ENCODE peak calls at places on chromosomes 5 and 9, in nine cellular contexts. R is GM23338, W is A549, A is K562, Y is HepG2, D is SK-N-SH, G is GM12878, S is HCT116, T is HL-60. U is an unnamed sample.

GRCh38 chr5:84259221-84260045 is 125.2 kb downstream of the EDIL3 start:
- DNase-seq in R (no peak), W (no peak), A (no peak), Y (no peak), D (no peak), G (no peak), S (no peak), T (no peak), U (no peak)

GRCh38 chr9:70131296-70131695 is 87.6 kb downstream of the MAMDC2 start:
- DNase-seq in R (no peak), W (no peak), A (no peak), Y (no peak), D (no peak), G (no peak), S (no peak), T (no peak), U (no peak)

GRCh38 chr5:57524661-57525060 is 42.0 kb upstream of the ACTBL2 start:
- DNase-seq in R (no peak), W (no peak), A (no peak), Y (no peak), D (no peak), G (no peak), S (no peak), T (no peak), U (no peak)

GRCh38 chr9:27514551-27514950 is 9.5 kb upstream of the IFNK start:
- DNase-seq in R (no peak), W (no peak), A (no peak), Y (no peak), D (no peak), G (no peak), S (no peak), T (no peak), U (no peak)

GRCh38 chr5:143025971-143026370 is 255.8 kb downstream of the ARHGAP26 start:
- DNase-seq in R (no peak), W (no peak), A (no peak), Y (no peak), D (no peak), G (no peak), S (no peak), T (no peak), U (no peak)

GRCh38 chr5:38330207-38330606 is 71.8 kb downstream of the EGFLAM start:
- DNase-seq in R (no peak), W (no peak), A (no peak), Y (no peak), D (no peak), G (no peak), S (no peak), T (no peak), U (no peak)

GRCh38 chr9:20340161-20340861 is 282.0 kb downstream of the MLLT3 start:
- DNase-seq in R (peak), W (no peak), A (no peak), Y (no peak), D (no peak), G (no peak), S (no peak), T (no peak), U (no peak)

GRCh38 chr5:72600401-72600981 is 93.3 kb upstream of the ZNF366 start:
- DNase-seq in R (no peak), W (peak), A (no peak), Y (no peak), D (no peak), G (no peak), S (peak), T (no peak), U (peak)

GRCh38 chr5:75071100-75071499 is 18.7 kb upstream of the GCNT4 start:
- DNase-seq in R (no peak), W (no peak), A (no peak), Y (no peak), D (no peak), G (no peak), S (no peak), T (no peak), U (no peak)

GRCh38 chr9:108184941-108185340 is 670.8 kb downstream of the ACTL7B start:
- DNase-seq in R (no peak), W (no peak), A (no peak), Y (no peak), D (no peak), G (no peak), S (no peak), T (no peak), U (no peak)

GRCh38 chr9:116905131-116905724 is 218.1 kb downstream of the TRIM32 start:
- DNase-seq in R (peak), W (no peak), A (no peak), Y (no peak), D (no peak), G (no peak), S (no peak), T (no peak), U (no peak)

GRCh38 chr9:70021026-70021571 is 22.5 kb upstream of the MAMDC2 start:
- DNase-seq in R (no peak), W (no peak), A (no peak), Y (no peak), D (no peak), G (no peak), S (no peak), T (no peak), U (no peak)

GRCh38 chr9:6926436-6926835 is 168.7 kb downstream of the KDM4C start:
- DNase-seq in R (no peak), W (no peak), A (no peak), Y (no peak), D (no peak), G (no peak), S (no peak), T (no peak), U (no peak)

GRCh38 chr5:170585278-170585677 is 81.5 kb downstream of the KCNIP1 start:
- DNase-seq in R (no peak), W (no peak), A (no peak), Y (no peak), D (no peak), G (no peak), S (no peak), T (no peak), U (no peak)

GRCh38 chr5:132807163-132807838 is 5.8 kb upstream of the SOWAHA start:
- DNase-seq in R (peak), W (peak), A (peak), Y (peak), D (no peak), G (peak), S (peak), T (no peak), U (no peak)

GRCh38 chr5:123421773-123422172 is 1.4 kb downstream of the CEP120 start:
- DNase-seq in R (no peak), W (no peak), A (no peak), Y (no peak), D (no peak), G (no peak), S (no peak), T (no peak), U (no peak)

GRCh38 chr9:84697494-84698114 is 28.1 kb downstream of the NTRK2 start:
- DNase-seq in R (peak), W (peak), A (peak), Y (peak), D (peak), G (no peak), S (peak), T (peak), U (peak)
- H3K27ac ChIP-seq in R (no peak), W (no peak), A (no peak), Y (no peak), D (no peak), G (no peak), S (no peak), T (no peak), U (no peak)

DNA sequence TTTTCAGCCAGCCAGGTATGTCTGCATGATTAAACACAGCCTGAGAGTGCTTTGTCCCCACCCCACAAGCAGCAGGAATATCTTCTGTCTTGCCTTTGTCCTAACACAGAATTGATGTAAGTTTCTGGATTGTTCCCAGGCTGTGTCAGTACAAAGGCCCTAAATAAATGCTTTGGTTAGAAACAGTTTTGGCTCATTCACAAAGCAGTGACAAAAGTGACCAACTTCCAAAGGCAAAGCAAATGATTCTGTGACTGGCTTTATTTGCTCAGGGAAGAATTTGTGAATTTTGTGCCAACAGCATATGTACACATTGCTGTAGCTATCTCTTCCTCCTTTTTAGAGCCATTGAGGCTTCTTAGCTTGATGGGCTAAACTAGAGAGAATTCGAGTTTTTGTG is 133.7 kb downstream of the PLPPR1 start:
- DNase-seq in R (no peak), W (no peak), A (no peak), Y (peak), D (no peak), G (no peak), S (no peak), T (no peak), U (no peak)
- TF ChIP-seq REST in R (no peak), W (no peak), A (no peak), Y (no peak), D (no peak), G (no peak), S (no peak), T (no peak), U (no peak)

GRCh38 chr9:38017149-38017884 is 51.7 kb downstream of the SHB start:
- DNase-seq in R (peak), W (peak), A (no peak), Y (no peak), D (peak), G (no peak), S (no peak), T (no peak), U (no peak)
- TF ChIP-seq CTCF in R (peak), W (peak), A (no peak), Y (no peak), D (peak), G (no peak), S (peak), T (no peak), U (peak)

GRCh38 chr9:82604947-82605656 is 457.8 kb downstream of the RASEF start:
- DNase-seq in R (no peak), W (no peak), A (no peak), Y (peak), D (no peak), G (no peak), S (no peak), T (no peak), U (no peak)
- H3K27ac ChIP-seq in R (no peak), W (no peak), A (no peak), Y (peak), D (peak), G (no peak), S (no peak), T (no peak), U (no peak)

GRCh38 chr5:93831449-93831848 is 90.0 kb upstream of the POU5F2 start:
- DNase-seq in R (no peak), W (peak), A (no peak), Y (no peak), D (no peak), G (no peak), S (no peak), T (no peak), U (no peak)
- TF ChIP-seq REST in R (no peak), W (no peak), A (no peak), Y (no peak), D (no peak), G (no peak), S (no peak), T (no peak), U (no peak)

DNA sequence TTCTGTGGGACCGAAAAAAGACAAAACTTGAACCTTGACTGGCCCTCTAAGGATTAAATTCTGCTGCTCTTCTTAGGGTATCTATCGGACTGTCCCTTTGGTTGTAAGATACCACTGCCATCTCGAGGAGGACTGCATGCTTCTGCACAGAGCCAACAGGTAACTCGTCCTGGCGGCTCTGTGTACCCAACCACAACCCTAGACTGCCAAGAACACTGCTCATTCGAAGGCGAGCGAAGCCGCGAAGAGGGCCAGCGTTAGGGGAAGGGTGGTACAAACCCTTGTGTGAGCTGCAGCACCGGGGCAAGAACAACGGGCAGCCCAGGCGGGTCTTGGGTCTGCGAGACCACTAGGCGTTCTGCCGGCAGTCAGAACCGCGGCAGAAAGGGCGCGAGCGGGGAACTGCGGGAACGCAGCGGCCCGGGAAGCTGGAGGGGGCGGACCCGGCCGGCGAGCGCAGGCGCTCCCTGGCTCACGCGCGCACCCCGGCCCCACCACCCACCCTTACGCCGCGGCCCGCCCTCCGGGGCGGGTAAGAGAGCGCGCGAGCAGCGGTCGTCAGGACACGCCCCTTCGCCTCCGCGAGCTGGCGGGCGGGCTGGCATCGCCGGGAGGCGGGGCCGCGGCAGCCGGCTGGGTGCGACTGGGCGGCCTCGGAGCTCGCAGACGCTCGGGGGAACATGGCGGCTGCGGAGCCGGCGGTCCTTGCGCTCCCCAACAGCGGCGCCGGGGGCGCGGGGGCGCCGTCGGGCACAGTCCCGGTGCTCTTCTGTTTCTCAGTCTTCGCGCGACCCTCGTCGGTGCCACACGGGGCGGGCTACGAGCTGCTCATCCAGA is at the start of gene ISOC1:
- DNase-seq in R (peak), W (peak), A (peak), Y (peak), D (peak), G (peak), S (peak), T (peak), U (peak)
- TF ChIP-seq CTCF in R (no peak), W (no peak), A (peak), Y (peak), D (no peak), G (no peak), S (peak), T (no peak), U (no peak)

DNA sequence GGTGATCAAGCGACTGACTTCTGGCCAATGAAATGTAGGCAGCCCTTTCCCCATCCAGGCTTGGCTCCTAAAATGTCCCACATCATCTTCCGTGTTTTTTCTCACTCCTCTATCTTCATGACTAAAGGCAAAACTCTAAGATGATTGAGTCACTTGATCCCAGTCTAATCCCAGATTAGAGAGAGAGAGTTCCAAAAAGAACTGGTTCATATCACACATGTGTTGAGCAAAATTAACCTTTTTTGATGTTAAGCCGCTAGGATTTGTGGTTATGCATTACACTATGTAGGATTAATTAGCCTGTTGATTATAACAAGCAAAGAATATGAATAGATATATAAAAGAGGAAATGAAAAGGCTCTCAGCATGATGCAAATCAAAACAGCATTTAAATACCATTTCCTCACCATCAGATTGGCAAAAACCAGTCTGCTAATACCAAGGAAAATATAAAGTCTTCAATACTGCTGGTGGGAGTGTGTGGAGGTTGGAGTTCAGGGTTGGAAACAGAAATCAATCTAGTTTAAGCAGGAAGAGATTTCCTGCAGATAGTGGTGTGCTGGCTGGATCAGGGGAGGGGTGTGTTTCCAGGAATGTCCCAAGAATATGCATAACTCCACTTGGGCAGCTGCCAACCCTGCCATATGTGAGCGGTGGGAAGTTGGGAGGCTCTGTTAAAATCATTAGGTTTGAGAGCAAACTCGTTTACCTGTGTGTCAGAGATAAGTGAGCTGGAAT is 187.5 kb upstream of the S1PR3 start:
- DNase-seq in R (no peak), W (no peak), A (peak), Y (no peak), D (peak), G (no peak), S (no peak), T (no peak), U (no peak)
- H3K27ac ChIP-seq in R (no peak), W (no peak), A (no peak), Y (no peak), D (peak), G (no peak), S (no peak), T (no peak), U (no peak)

GRCh38 chr9:18189876-18190670 is 283.9 kb upstream of the ADAMTSL1 start:
- DNase-seq in R (no peak), W (no peak), A (no peak), Y (no peak), D (no peak), G (no peak), S (no peak), T (no peak), U (no peak)
- TF ChIP-seq REST in R (no peak), W (no peak), A (no peak), Y (no peak), D (no peak), G (no peak), S (no peak), T (no peak), U (no peak)

DNA sequence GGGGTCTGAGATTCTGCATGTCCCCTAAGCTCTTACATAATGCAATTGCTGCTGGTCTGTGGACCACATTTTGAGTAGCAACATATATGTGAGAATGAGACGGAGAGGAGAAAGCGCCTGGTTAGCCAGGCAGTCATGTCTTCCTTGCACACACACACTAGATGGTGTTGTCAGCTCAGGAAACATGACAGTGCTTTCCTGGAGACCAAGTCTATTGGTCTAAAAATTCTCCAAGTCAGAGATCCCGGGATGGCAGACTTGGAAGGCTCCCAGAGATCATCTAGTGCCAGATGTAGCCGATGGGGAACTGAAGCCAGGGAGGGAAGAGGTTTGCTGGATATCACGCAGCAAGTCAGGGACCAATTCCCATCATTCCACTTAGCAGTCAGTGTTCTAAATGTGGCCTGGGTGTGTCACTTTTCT is 53.4 kb downstream of the GALNT12 start:
- DNase-seq in R (peak), W (peak), A (peak), Y (no peak), D (peak), G (no peak), S (no peak), T (peak), U (peak)
- TF ChIP-seq CTCF in R (peak), W (peak), A (peak), Y (peak), D (peak), G (no peak), S (peak), T (no peak), U (peak)

U was measured in Panc1.